ENCODE peak calls at places on chromosomes 4 and X, in nine cellular contexts. T is PC-9, J is fibroblast of lung, N is AG09309, B is upper lobe of right lung, Q is neural crest cell, P is left lung, G is testis, H is fibroblast of mammary gland. D is an unnamed sample.

GRCh38 chr4:98784947-98785693 is 126.7 kb upstream of the TSPAN5 start:
- DNase-seq in T (no peak), J (no peak), N (no peak), B (no peak), Q (no peak), P (no peak), G (no peak), H (no peak), D (no peak)

GRCh38 chrX:43717161-43717560 is 61.1 kb downstream of the MAOA start:
- DNase-seq in T (no peak), J (no peak), N (no peak), B (no peak), Q (no peak), P (no peak), G (no peak), H (no peak), D (no peak)

GRCh38 chrX:19072372-19072771 is 49.9 kb downstream of the ADGRG2 start:
- DNase-seq in T (no peak), J (no peak), N (no peak), B (no peak), Q (no peak), P (no peak), G (no peak), H (peak), D (no peak)

GRCh38 chr4:7333024-7333780 is 101.5 kb downstream of the PSAPL1 start:
- DNase-seq in T (no peak), J (no peak), N (no peak), B (no peak), Q (no peak), P (peak), G (no peak), H (no peak), D (no peak)

GRCh38 chrX:132217203-132218073 is 1.8 kb downstream of the RAP2C start:
- DNase-seq in T (peak), J (peak), N (no peak), B (peak), Q (peak), P (peak), G (peak), H (peak), D (peak)

GRCh38 chrX:50838820-50839600 is 25.0 kb upstream of the SHROOM4 start:
- DNase-seq in T (peak), J (peak), N (no peak), B (no peak), Q (no peak), P (no peak), G (no peak), H (peak), D (no peak)

GRCh38 chrX:84611843-84612636 is 109.8 kb upstream of the HDX start:
- DNase-seq in T (no peak), J (no peak), N (no peak), B (no peak), Q (no peak), P (no peak), G (no peak), H (peak), D (no peak)

GRCh38 chr4:181662383-181662782 is 580.8 kb upstream of the TENM3 start:
- DNase-seq in T (no peak), J (peak), N (no peak), B (no peak), Q (no peak), P (no peak), G (no peak), H (peak), D (no peak)

GRCh38 chrX:15930585-15930984 is 76.0 kb upstream of the AP1S2 start:
- DNase-seq in T (no peak), J (peak), N (peak), B (no peak), Q (no peak), P (no peak), G (no peak), H (peak), D (no peak)

GRCh38 chr4:174739576-174739975 is 89.5 kb downstream of the GLRA3 start:
- DNase-seq in T (no peak), J (no peak), N (no peak), B (no peak), Q (no peak), P (no peak), G (no peak), H (no peak), D (no peak)

GRCh38 chr4:163165217-163166017 is 1.3 kb downstream of the NAF1 start:
- DNase-seq in T (no peak), J (peak), N (no peak), B (no peak), Q (no peak), P (no peak), G (no peak), H (peak), D (no peak)

GRCh38 chrX:22060451-22060940 is 28.4 kb downstream of the PHEX start:
- DNase-seq in T (peak), J (peak), N (no peak), B (no peak), Q (no peak), P (no peak), G (no peak), H (no peak), D (no peak)

GRCh38 chr4:104879367-104879766 is 267.3 kb upstream of the TET2 start:
- DNase-seq in T (peak), J (peak), N (no peak), B (no peak), Q (no peak), P (no peak), G (no peak), H (peak), D (no peak)

GRCh38 chr4:185464887-185465286 is 6.6 kb downstream of the CCDC110 start:
- DNase-seq in T (no peak), J (no peak), N (no peak), B (no peak), Q (no peak), P (no peak), G (no peak), H (no peak), D (no peak)

GRCh38 chrX:150536455-150537116 is 31.8 kb upstream of the MTM1 start:
- DNase-seq in T (no peak), J (no peak), N (no peak), B (no peak), Q (no peak), P (no peak), G (no peak), H (peak), D (no peak)

GRCh38 chr4:173417833-173418232 is 18.9 kb upstream of the SCRG1 start:
- DNase-seq in T (no peak), J (no peak), N (no peak), B (no peak), Q (no peak), P (no peak), G (no peak), H (no peak), D (no peak)

GRCh38 chr4:173415885-173416658 is 17.2 kb upstream of the SCRG1 start:
- DNase-seq in T (peak), J (no peak), N (no peak), B (peak), Q (no peak), P (peak), G (peak), H (no peak), D (no peak)

GRCh38 chr4:173418636-173419035 is 19.7 kb upstream of the SCRG1 start:
- DNase-seq in T (no peak), J (no peak), N (no peak), B (no peak), Q (no peak), P (no peak), G (no peak), H (no peak), D (no peak)

GRCh38 chr4:173420821-173421220 is 21.9 kb upstream of the SCRG1 start:
- DNase-seq in T (no peak), J (peak), N (no peak), B (no peak), Q (no peak), P (no peak), G (no peak), H (no peak), D (no peak)

GRCh38 chr4:173420324-173420752 is 21.4 kb upstream of the SCRG1 start:
- DNase-seq in T (no peak), J (peak), N (no peak), B (no peak), Q (no peak), P (no peak), G (no peak), H (peak), D (no peak)
- TF ChIP-seq CTCF in T (peak), J (peak), N (peak), B (peak), Q (peak), P (peak), G (peak), H (peak), D (peak)

GRCh38 chr4:89056292-89056952 is 563 bp downstream of the FAM13A start:
- DNase-seq in T (no peak), J (no peak), N (no peak), B (no peak), Q (no peak), P (no peak), G (no peak), H (no peak), D (no peak)
- TF ChIP-seq CTCF in T (no peak), J (no peak), N (no peak), B (no peak), Q (no peak), P (no peak), G (no peak), H (no peak), D (no peak)

DNA sequence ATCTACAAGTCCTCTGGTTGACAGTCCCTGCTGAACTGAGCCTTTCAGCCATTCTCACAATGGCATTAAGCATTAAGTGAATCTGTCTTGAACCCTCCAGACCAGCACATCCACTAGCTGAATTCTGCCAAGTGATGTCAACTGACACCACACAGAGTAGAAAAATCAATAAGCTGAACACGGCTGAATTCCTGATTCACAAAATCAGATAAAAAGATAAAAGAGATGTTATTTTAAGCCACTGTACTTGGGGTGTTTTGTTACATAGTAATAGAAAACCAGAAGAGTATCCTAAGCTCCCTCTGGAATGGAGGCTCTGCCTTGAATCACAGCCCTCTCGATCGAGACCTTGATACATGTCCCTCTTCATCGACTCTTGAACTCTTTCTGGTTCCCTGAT is 336.5 kb downstream of the DMD start:
- DNase-seq in T (no peak), J (no peak), N (no peak), B (no peak), Q (no peak), P (no peak), G (no peak), H (no peak), D (no peak)
- TF ChIP-seq CTCF in T (no peak), J (no peak), N (no peak), B (no peak), Q (no peak), P (no peak), G (no peak), H (no peak), D (no peak)

GRCh38 chrX:114962209-114962608 is 55.2 kb downstream of the IL13RA2 start:
- DNase-seq in T (no peak), J (no peak), N (no peak), B (no peak), Q (no peak), P (no peak), G (no peak), H (no peak), D (no peak)

GRCh38 chrX:114964374-114964773 is 53.0 kb downstream of the IL13RA2 start:
- DNase-seq in T (no peak), J (peak), N (no peak), B (no peak), Q (no peak), P (no peak), G (no peak), H (no peak), D (no peak)

GRCh38 chrX:114959729-114960128 is 57.7 kb downstream of the IL13RA2 start:
- DNase-seq in T (no peak), J (peak), N (no peak), B (no peak), Q (no peak), P (no peak), G (no peak), H (peak), D (no peak)
- TF ChIP-seq CTCF in T (peak), J (peak), N (peak), B (peak), Q (peak), P (peak), G (no peak), H (peak), D (no peak)

DNA sequence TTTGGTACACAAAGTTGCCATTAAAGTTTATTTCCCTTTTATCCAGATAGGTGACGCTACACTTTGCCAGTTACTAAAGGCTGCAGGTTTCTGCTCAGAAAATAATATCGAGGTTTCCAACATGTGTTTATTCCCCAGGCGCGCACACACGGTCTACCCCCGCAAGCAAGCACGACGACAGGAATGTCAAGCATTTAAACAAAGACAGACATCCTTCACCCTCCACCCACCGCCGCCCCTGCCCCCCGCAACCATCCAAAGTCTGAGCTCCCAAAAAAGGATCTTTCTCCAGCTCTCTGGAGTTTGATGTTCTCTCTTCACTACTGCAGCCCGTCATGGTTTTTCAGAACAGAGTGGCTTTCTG is 1.3 kb upstream of the PCDH7 start:
- DNase-seq in T (no peak), J (peak), N (no peak), B (no peak), Q (peak), P (no peak), G (no peak), H (peak), D (no peak)
- TF ChIP-seq CTCF in T (peak), J (peak), N (peak), B (no peak), Q (no peak), P (no peak), G (no peak), H (peak), D (no peak)

GRCh38 chr4:67674098-67674497 is 26.9 kb downstream of the UBA6 start:
- DNase-seq in T (no peak), J (no peak), N (no peak), B (no peak), Q (no peak), P (no peak), G (no peak), H (no peak), D (no peak)
- TF ChIP-seq CTCF in T (no peak), J (no peak), N (no peak), B (no peak), Q (peak), P (no peak), G (no peak), H (no peak), D (no peak)